ENCODE peak calls at places on chromosomes 16 and 17, in five cellular contexts. Z is cardiac muscle cell, G is endodermal cell, M is hepatocyte, K is fibroblast of lung. T is an unnamed sample.

GRCh38 chr17:78041401-78042179 is 83.1 kb downstream of the TNRC6C start:
- DNase-seq in Z (peak), G (no peak), M (no peak), K (peak), T (no peak)

GRCh38 chr17:303161-303560 is 49.4 kb downstream of the RPH3AL start:
- DNase-seq in Z (no peak), G (no peak), M (no peak), K (no peak), T (no peak)

GRCh38 chr16:31874354-31875111 is 926 bp downstream of the ZNF267 start:
- DNase-seq in Z (peak), G (no peak), M (peak), K (peak), T (peak)

GRCh38 chr17:35788504-35788998 is 6.9 kb downstream of the MMP28 start:
- DNase-seq in Z (peak), G (no peak), M (peak), K (peak), T (peak)

GRCh38 chr17:40963838-40964237 is 2.9 kb downstream of the KRT39 start:
- DNase-seq in Z (peak), G (no peak), M (no peak), K (no peak), T (no peak)

GRCh38 chr17:82892869-82893565 is 53.2 kb upstream of the ZNF750 start:
- DNase-seq in Z (no peak), G (no peak), M (no peak), K (no peak), T (no peak)

GRCh38 chr17:77723071-77723908 is 235.2 kb upstream of the TNRC6C start:
- DNase-seq in Z (no peak), G (peak), M (no peak), K (no peak), T (no peak)

GRCh38 chr17:49513616-49514373 is 18.7 kb downstream of the NGFR start:
- DNase-seq in Z (no peak), G (no peak), M (no peak), K (no peak), T (no peak)

GRCh38 chr17:14793237-14793636 is 471.9 kb downstream of the PMP22 start:
- DNase-seq in Z (peak), G (no peak), M (no peak), K (peak), T (peak)

GRCh38 chr17:29615492-29616299 is 7.0 kb downstream of the CORO6 start:
- DNase-seq in Z (peak), G (peak), M (peak), K (peak), T (peak)

GRCh38 chr17:63308272-63308671 is 137.8 kb downstream of the CYB561 start:
- DNase-seq in Z (no peak), G (no peak), M (no peak), K (no peak), T (no peak)

GRCh38 chr17:82970818-82971610 is 108.4 kb upstream of the METRNL start:
- DNase-seq in Z (no peak), G (peak), M (no peak), K (no peak), T (no peak)

GRCh38 chr16:55955845-55956244 is 80.7 kb upstream of the CES5A start:
- DNase-seq in Z (peak), G (no peak), M (no peak), K (no peak), T (no peak)

GRCh38 chr17:75048396-75048933 is 1.4 kb downstream of the KCTD2 start:
- DNase-seq in Z (peak), G (no peak), M (no peak), K (peak), T (no peak)

GRCh38 chr17:28849281-28849680 is 5.5 kb upstream of the ERAL1 start:
- DNase-seq in Z (no peak), G (no peak), M (no peak), K (no peak), T (no peak)

GRCh38 chr17:50047083-50047482 is 8.8 kb upstream of the ITGA3 start:
- DNase-seq in Z (no peak), G (peak), M (no peak), K (no peak), T (no peak)

GRCh38 chr16:12675852-12676251 is 127.8 kb downstream of the CPPED1 start:
- DNase-seq in Z (peak), G (no peak), M (no peak), K (peak), T (no peak)

GRCh38 chr17:67035131-67036083 is 8.9 kb upstream of the CACNG1 start:
- DNase-seq in Z (no peak), G (no peak), M (no peak), K (no peak), T (no peak)

GRCh38 chr17:48597775-48598631 is 4.4 kb upstream of the HOXB5 start:
- DNase-seq in Z (no peak), G (peak), M (peak), K (peak), T (no peak)

GRCh38 chr16:3983081-3983520 is 102.6 kb upstream of the CREBBP start:
- DNase-seq in Z (peak), G (peak), M (peak), K (peak), T (peak)

GRCh38 chr16:11393366-11393765 is 48.1 kb downstream of the RMI2 start:
- DNase-seq in Z (no peak), G (no peak), M (peak), K (no peak), T (no peak)

GRCh38 chr17:67019809-67020208 is 24.5 kb upstream of the CACNG1 start:
- DNase-seq in Z (no peak), G (no peak), M (no peak), K (no peak), T (no peak)

GRCh38 chr17:57870283-57870635 is 20.4 kb upstream of the MRPS23 start:
- DNase-seq in Z (no peak), G (no peak), M (no peak), K (peak), T (peak)

GRCh38 chr16:26665166-26665939 is 401.4 kb upstream of the C16orf82 start:
- DNase-seq in Z (no peak), G (no peak), M (no peak), K (no peak), T (no peak)

GRCh38 chr16:6113749-6114148 is 1016.2 kb upstream of the EEF2KMT start:
- DNase-seq in Z (no peak), G (no peak), M (no peak), K (no peak), T (no peak)

GRCh38 chr17:19538095-19539039 is 4.7 kb downstream of the SLC47A1 start:
- DNase-seq in Z (no peak), G (peak), M (peak), K (no peak), T (no peak)

GRCh38 chr16:87421369-87421912 is 29.3 kb downstream of the MAP1LC3B start:
- DNase-seq in Z (no peak), G (no peak), M (no peak), K (no peak), T (no peak)

GRCh38 chr16:87419971-87420370 is 27.8 kb downstream of the MAP1LC3B start:
- DNase-seq in Z (no peak), G (no peak), M (no peak), K (no peak), T (no peak)

GRCh38 chr16:87418644-87419043 is 26.5 kb downstream of the MAP1LC3B start:
- DNase-seq in Z (no peak), G (no peak), M (peak), K (no peak), T (no peak)

GRCh38 chr16:87422106-87422505 is 30.0 kb downstream of the MAP1LC3B start:
- DNase-seq in Z (no peak), G (no peak), M (no peak), K (no peak), T (no peak)

DNA sequence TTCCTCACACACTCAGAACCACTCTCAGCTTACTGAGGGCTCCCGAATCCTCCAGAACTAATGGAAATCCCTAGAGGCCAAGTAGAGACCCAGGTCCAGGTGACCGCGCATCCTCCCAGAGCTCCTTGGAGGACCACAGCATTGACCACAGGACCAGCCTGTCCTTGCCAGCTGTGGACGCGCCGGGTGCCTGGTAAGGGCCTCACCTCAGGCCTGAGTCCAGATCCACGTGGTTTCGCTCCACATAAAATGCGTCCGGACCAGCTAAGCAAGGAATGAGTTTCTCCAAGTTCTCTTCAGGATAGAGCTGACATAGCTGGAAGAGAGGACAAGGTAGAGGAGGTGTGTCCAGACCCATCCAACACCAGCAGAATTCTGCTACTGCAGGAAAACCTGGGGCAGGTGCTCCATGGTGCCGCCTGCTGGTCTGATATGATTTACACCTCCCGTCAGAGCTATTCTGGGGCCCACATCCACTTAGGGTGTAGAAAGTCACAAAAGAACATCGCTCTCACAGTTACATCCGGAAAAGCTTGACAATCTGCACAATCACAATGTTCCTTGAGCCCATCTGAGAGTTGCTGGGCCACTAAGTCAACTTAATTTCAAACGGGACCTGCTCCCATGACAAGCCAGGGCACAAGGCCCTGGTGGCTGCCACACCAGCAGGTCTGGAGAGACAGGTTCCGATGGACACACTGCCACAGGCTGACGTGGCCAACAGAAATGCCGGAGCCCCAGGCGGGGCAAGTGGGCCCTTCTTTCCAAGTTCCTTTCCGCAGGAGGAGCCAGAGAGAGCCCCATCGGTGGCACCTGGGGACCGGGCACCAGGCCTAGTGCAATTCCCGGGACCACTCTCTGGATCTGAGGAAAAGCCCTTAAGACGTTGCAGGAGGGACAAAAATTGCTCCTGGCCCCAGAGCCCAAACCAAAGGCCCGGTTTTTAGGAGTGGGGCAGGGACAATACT is 28.5 kb downstream of the MAP1LC3B start:
- DNase-seq in Z (no peak), G (no peak), M (no peak), K (no peak), T (no peak)
- TF ChIP-seq CTCF in Z (no peak), G (peak), M (no peak), K (no peak), T (peak)

GRCh38 chr16:85355515-85355837 is 243.2 kb upstream of the CIBAR2 start:
- DNase-seq in Z (no peak), G (no peak), M (no peak), K (no peak), T (no peak)

GRCh38 chr16:85353013-85353412 is 240.7 kb upstream of the CIBAR2 start:
- DNase-seq in Z (no peak), G (no peak), M (no peak), K (no peak), T (no peak)

GRCh38 chr16:85352221-85352620 is 239.9 kb upstream of the CIBAR2 start:
- DNase-seq in Z (no peak), G (no peak), M (no peak), K (no peak), T (no peak)

GRCh38 chr16:85354623-85355514 is 242.6 kb upstream of the CIBAR2 start:
- DNase-seq in Z (peak), G (no peak), M (peak), K (peak), T (peak)

GRCh38 chr16:85353839-85354622 is 241.8 kb upstream of the CIBAR2 start:
- DNase-seq in Z (no peak), G (no peak), M (peak), K (no peak), T (peak)
- H3K27ac ChIP-seq in Z (peak), G (no peak), M (peak), K (no peak), T (no peak)

GRCh38 chr16:54237-54581 is 581 bp downstream of the SNRNP25 start:
- DNase-seq in Z (no peak), G (no peak), M (no peak), K (no peak), T (no peak)

GRCh38 chr16:50769-51591 is 2.4 kb downstream of the POLR3K start:
- DNase-seq in Z (no peak), G (no peak), M (no peak), K (no peak), T (no peak)

GRCh38 chr16:55571-56136 is 2.0 kb downstream of the SNRNP25 start:
- DNase-seq in Z (no peak), G (no peak), M (no peak), K (no peak), T (no peak)

GRCh38 chr16:56231-56927 is 2.8 kb downstream of the SNRNP25 start:
- DNase-seq in Z (no peak), G (no peak), M (no peak), K (no peak), T (no peak)

GRCh38 chr16:53346-54236 is at the start of the genes POLR3K and SNRNP25:
- DNase-seq in Z (peak), G (peak), M (peak), K (peak), T (peak)
- TF ChIP-seq CTCF in Z (no peak), G (no peak), M (no peak), K (no peak), T (no peak)

GRCh38 chr16:21656795-21657768 is 4.7 kb upstream of the IGSF6 start:
- DNase-seq in Z (peak), G (peak), M (peak), K (peak), T (peak)
- H3K27ac ChIP-seq in Z (no peak), G (no peak), M (no peak), K (no peak), T (no peak)

DNA sequence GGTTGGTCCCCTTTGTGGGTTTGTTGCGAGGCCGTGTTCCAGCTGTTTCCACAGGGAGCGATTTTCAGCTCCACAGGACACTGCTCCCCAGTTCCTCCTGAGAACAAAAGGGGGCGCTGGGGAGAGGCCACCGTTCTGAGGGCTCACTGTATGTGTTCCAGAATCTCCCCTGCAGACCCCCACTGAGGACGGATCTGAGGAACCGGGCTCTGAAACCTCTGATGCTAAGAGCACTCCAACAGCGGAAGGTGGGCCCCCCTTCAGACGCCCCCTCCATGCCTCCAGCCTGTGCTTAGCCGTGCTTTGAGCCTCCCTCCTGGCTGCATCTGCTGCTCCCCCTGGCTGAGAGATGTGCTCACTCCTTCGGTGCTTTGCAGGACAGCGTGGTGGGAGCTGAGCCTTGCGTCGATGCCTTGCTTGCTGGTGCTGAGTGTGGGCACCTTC is 27.3 kb upstream of the STH start:
- DNase-seq in Z (no peak), G (peak), M (no peak), K (no peak), T (no peak)
- TF ChIP-seq CTCF in Z (no peak), G (peak), M (no peak), K (no peak), T (no peak)